ENCODE peak calls at places on chromosomes 4 and X, in four cellular contexts. One of them, this sample, is unnamed.

GRCh38 chr4:98094118-98094517 is 49.2 kb downstream of the STPG2 start:
- DNase-seq in foreskin fibroblast: no peak
- DNase-seq in lung: no peak
- DNase-seq in endothelial cell: no peak
- DNase-seq in this sample: no peak

GRCh38 chr4:37934609-37935008 is 25.6 kb upstream of the PTTG2 start:
- DNase-seq in endothelial cell: no peak
- DNase-seq in lung: no peak
- DNase-seq in foreskin fibroblast: no peak
- DNase-seq in this sample: no peak

GRCh38 chr4:99437686-99438577 is 2.8 kb upstream of the ADH7 start:
- DNase-seq in endothelial cell: no peak
- DNase-seq in lung: no peak
- DNase-seq in foreskin fibroblast: no peak
- DNase-seq in this sample: no peak

GRCh38 chr4:620201-620600 is 5.2 kb upstream of the PDE6B start:
- DNase-seq in endothelial cell: no peak
- DNase-seq in foreskin fibroblast: no peak
- DNase-seq in lung: no peak
- DNase-seq in this sample: peak

GRCh38 chrX:145549476-145549875 is 268.2 kb upstream of the SLITRK2 start:
- DNase-seq in lung: no peak
- DNase-seq in endothelial cell: no peak
- DNase-seq in foreskin fibroblast: no peak
- DNase-seq in this sample: no peak

GRCh38 chr4:145154573-145154972 is 25.8 kb downstream of the OTUD4 start:
- DNase-seq in lung: no peak
- DNase-seq in endothelial cell: peak
- DNase-seq in foreskin fibroblast: no peak
- DNase-seq in this sample: no peak

GRCh38 chr4:41362647-41363383 is 106.1 kb downstream of the UCHL1 start:
- DNase-seq in endothelial cell: no peak
- DNase-seq in lung: no peak
- DNase-seq in foreskin fibroblast: no peak
- DNase-seq in this sample: no peak

GRCh38 chrX:276588-277171 is 4.5 kb upstream of the PLCXD1 start:
- DNase-seq in foreskin fibroblast: peak
- DNase-seq in endothelial cell: peak
- DNase-seq in lung: no peak
- DNase-seq in this sample: peak

GRCh38 chr4:122584517-122584916 is 36.3 kb downstream of the IL21 start:
- DNase-seq in endothelial cell: no peak
- DNase-seq in foreskin fibroblast: peak
- DNase-seq in lung: no peak
- DNase-seq in this sample: no peak

GRCh38 chr4:19051751-19052296 is 1030.3 kb upstream of the LCORL start:
- DNase-seq in endothelial cell: no peak
- DNase-seq in lung: no peak
- DNase-seq in foreskin fibroblast: no peak
- DNase-seq in this sample: no peak
- TF ChIP-seq CTCF in endothelial cell: no peak
- TF ChIP-seq CTCF in lung: no peak
- TF ChIP-seq CTCF in foreskin fibroblast: no peak
- TF ChIP-seq CTCF in this sample: no peak

GRCh38 chrX:119885554-119886428 is 9.9 kb upstream of the AKAP14 start:
- DNase-seq in lung: no peak
- DNase-seq in foreskin fibroblast: no peak
- DNase-seq in endothelial cell: no peak
- DNase-seq in this sample: peak

DNA sequence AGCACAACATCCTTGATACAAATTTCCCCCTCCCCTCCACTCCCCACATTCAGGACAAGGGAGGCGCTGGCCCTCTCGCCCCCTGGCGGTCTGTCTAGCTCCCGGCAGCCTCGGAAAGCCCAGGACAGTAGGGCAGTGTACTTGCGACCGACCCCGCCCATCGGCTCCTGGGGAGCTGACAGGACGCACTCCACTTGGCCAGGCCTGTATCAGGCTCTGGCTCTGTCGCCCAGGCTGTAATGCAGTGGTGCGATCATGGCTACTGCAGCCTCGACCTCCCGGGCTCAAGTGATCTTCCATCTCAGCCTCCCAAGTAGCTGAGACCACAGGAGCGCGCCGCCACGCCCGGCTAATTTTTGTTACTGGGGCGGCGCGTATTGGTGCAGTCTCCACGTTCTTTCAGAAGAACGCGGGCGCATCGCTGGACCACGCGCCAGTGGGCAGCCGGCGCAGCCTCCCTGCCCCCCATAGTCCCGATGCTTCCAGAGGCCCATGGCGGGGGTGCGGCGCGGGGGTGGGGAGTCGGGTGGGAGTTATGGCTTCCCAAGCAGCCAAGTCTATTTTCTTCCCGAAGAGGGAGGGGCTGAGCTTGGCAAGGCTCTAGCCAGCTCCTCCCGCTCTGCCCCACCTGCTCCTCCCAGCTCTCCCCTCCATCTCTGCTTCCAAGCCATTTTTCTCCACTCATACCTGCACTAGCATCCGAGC is 7.8 kb upstream of the AKAP14 start:
- DNase-seq in lung: peak
- DNase-seq in endothelial cell: peak
- DNase-seq in foreskin fibroblast: peak
- DNase-seq in this sample: peak
- TF ChIP-seq CTCF in lung: peak
- TF ChIP-seq CTCF in endothelial cell: peak
- TF ChIP-seq CTCF in foreskin fibroblast: peak
- TF ChIP-seq CTCF in this sample: peak

GRCh38 chrX:153736871-153737441 is 12.3 kb downstream of the ABCD1 start:
- DNase-seq in endothelial cell: no peak
- DNase-seq in lung: no peak
- DNase-seq in foreskin fibroblast: no peak
- DNase-seq in this sample: no peak

GRCh38 chrX:153733651-153734240 is 9.1 kb downstream of the ABCD1 start:
- DNase-seq in endothelial cell: no peak
- DNase-seq in foreskin fibroblast: no peak
- DNase-seq in lung: no peak
- DNase-seq in this sample: no peak

GRCh38 chrX:153734871-153735270 is 10.2 kb downstream of the ABCD1 start:
- DNase-seq in foreskin fibroblast: no peak
- DNase-seq in lung: no peak
- DNase-seq in endothelial cell: no peak
- DNase-seq in this sample: no peak

GRCh38 chrX:153736071-153736820 is 11.6 kb downstream of the ABCD1 start:
- DNase-seq in endothelial cell: no peak
- DNase-seq in lung: no peak
- DNase-seq in foreskin fibroblast: no peak
- DNase-seq in this sample: no peak

GRCh38 chrX:153735274-153735673 is 10.6 kb downstream of the ABCD1 start:
- DNase-seq in endothelial cell: no peak
- DNase-seq in foreskin fibroblast: no peak
- DNase-seq in lung: no peak
- DNase-seq in this sample: no peak
- TF ChIP-seq CTCF in endothelial cell: no peak
- TF ChIP-seq CTCF in foreskin fibroblast: no peak
- TF ChIP-seq CTCF in lung: no peak
- TF ChIP-seq CTCF in this sample: no peak

DNA sequence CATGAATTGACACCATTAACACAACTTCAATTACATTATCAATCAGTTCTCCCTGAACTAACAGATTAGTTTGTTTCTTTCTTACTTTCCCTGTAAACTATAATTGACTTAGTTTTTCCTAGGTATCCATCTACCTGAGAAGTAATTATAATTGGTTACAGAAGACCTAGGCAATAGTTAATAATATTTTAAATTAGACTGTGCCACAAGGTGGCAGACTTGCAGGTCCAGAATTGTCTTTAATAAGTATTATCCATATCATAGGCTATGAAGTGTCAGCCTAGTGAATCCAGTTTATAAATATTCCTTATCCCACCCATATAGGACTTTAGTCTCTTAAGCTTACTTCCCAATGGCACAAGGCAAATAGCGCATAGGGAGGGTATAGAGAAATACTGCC is 48.9 kb upstream of the FAM47B start:
- DNase-seq in foreskin fibroblast: no peak
- DNase-seq in endothelial cell: no peak
- DNase-seq in lung: no peak
- DNase-seq in this sample: no peak
- TF ChIP-seq CTCF in foreskin fibroblast: no peak
- TF ChIP-seq CTCF in endothelial cell: no peak
- TF ChIP-seq CTCF in lung: no peak
- TF ChIP-seq CTCF in this sample: peak

GRCh38 chrX:38770152-38770551 is 31.1 kb upstream of the MID1IP1 start:
- DNase-seq in foreskin fibroblast: no peak
- DNase-seq in lung: no peak
- DNase-seq in endothelial cell: no peak
- DNase-seq in this sample: no peak

DNA sequence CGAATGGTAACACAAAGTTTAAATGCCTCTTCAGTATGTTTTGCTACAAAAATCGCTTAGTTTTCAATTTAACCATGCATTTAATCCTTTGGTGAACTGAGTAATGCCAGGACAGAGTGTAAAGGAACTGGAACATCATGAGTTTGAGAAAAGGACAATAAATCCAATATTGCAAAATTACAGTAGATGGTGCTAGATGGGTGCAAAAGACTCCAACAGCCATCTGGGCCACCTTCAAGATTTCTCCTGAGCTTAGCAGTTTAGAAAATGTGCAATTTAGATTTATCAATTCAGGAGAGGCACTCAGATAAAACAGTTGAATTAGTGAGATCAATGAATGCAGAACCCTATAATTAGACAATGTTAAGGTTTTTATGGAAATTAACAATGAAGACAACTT is 33.2 kb upstream of the MID1IP1 start:
- DNase-seq in endothelial cell: no peak
- DNase-seq in lung: no peak
- DNase-seq in foreskin fibroblast: peak
- DNase-seq in this sample: no peak
- TF ChIP-seq CTCF in endothelial cell: no peak
- TF ChIP-seq CTCF in lung: peak
- TF ChIP-seq CTCF in foreskin fibroblast: peak
- TF ChIP-seq CTCF in this sample: peak

GRCh38 chr4:80184053-80184790 is 13.1 kb upstream of the PRDM8 start:
- DNase-seq in endothelial cell: peak
- DNase-seq in lung: peak
- DNase-seq in foreskin fibroblast: peak
- DNase-seq in this sample: no peak
- TF ChIP-seq CTCF in endothelial cell: peak
- TF ChIP-seq CTCF in lung: peak
- TF ChIP-seq CTCF in foreskin fibroblast: peak
- TF ChIP-seq CTCF in this sample: peak

GRCh38 chr4:89703831-89704230 is 133.1 kb downstream of the SNCA start:
- DNase-seq in lung: no peak
- DNase-seq in endothelial cell: no peak
- DNase-seq in foreskin fibroblast: no peak
- DNase-seq in this sample: no peak

GRCh38 chr4:89704651-89705395 is 132.1 kb downstream of the SNCA start:
- DNase-seq in endothelial cell: no peak
- DNase-seq in lung: no peak
- DNase-seq in foreskin fibroblast: no peak
- DNase-seq in this sample: no peak

DNA sequence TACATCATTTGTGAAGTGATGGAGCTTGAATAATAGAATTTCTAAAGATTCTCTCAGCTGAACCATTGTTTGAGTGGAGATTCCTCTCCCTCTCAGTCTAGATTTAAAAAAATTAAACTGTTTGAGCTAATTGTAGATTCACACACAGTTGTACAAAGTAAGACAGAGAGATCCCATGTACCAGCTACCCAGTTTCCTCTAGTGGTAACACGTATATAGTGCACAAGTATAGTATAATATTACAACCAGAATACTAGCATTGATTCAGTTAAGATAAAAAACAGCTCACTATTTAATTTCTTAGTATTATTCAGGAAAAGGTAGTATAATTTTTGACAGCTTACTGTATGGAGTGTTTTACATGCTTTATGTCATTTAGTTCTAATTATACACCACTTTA is 136.2 kb downstream of the SNCA start:
- DNase-seq in endothelial cell: no peak
- DNase-seq in foreskin fibroblast: no peak
- DNase-seq in lung: no peak
- DNase-seq in this sample: no peak
- TF ChIP-seq CTCF in endothelial cell: no peak
- TF ChIP-seq CTCF in foreskin fibroblast: no peak
- TF ChIP-seq CTCF in lung: no peak
- TF ChIP-seq CTCF in this sample: peak

GRCh38 chrX:122363112-122363511 is 821.0 kb upstream of the GRIA3 start:
- DNase-seq in foreskin fibroblast: no peak
- DNase-seq in endothelial cell: no peak
- DNase-seq in lung: no peak
- DNase-seq in this sample: no peak
- TF ChIP-seq CTCF in foreskin fibroblast: no peak
- TF ChIP-seq CTCF in endothelial cell: no peak
- TF ChIP-seq CTCF in lung: no peak
- TF ChIP-seq CTCF in this sample: no peak